ENCODE peak calls at places on chromosomes 2 and 18, in six cellular contexts. I is ELR; O is HFFc6; U is stimulated activated CD4-positive, alpha-beta T cell treated with anti-CD3 and anti-CD28 coated beads, TNF-alpha, amount 100 ng/mL, for 24 hours; G is activated naive CD4-positive, alpha-beta T cell treated with Interleukin-2 at 50 U/mL for 16 hours; K is GM10248. J is an unnamed sample.
A peak's percentile ranks its signal among the peaks of the same experiment; 100 is the strongest.

GRCh38 chr2:48249093-48249492 is 280.9 kb upstream of the STON1 start:
- DNase-seq in I (peak; percentile 20), O (peak; percentile 4), U (no peak), G (no peak), K (no peak), J (no peak)

GRCh38 chr2:43220982-43221659 is 5.3 kb downstream of the ZFP36L2 start:
- DNase-seq in I (peak; percentile 55), O (peak; percentile 38), U (no peak), G (peak; percentile 37), K (no peak), J (peak; percentile 25)

GRCh38 chr18:69649678-69650077 is 249.0 kb downstream of the DOK6 start:
- DNase-seq in I (no peak), O (no peak), U (no peak), G (no peak), K (no peak), J (no peak)

GRCh38 chr2:181528441-181528840 is 71.3 kb downstream of the ITGA4 start:
- DNase-seq in I (no peak), O (no peak), U (no peak), G (no peak), K (no peak), J (no peak)

GRCh38 chr2:240586919-240587800 is 626 bp downstream of the CAPN10 start:
- DNase-seq in I (peak; percentile 58), O (peak; percentile 5), U (no peak), G (peak; percentile 68), K (peak; percentile 60), J (peak; percentile 80)

GRCh38 chr2:48207201-48207641 is 300.9 kb upstream of the FBXO11 start:
- DNase-seq in I (no peak), O (no peak), U (no peak), G (no peak), K (no peak), J (no peak)

GRCh38 chr2:99066075-99066557 is 75.4 kb upstream of the C2orf15 start:
- DNase-seq in I (peak; percentile 67), O (peak; percentile 57), U (peak; percentile 10), G (no peak), K (peak; percentile 38), J (peak; percentile 81)

GRCh38 chr18:50563376-50563775 is 3.5 kb downstream of the MAPK4 start:
- DNase-seq in I (no peak), O (no peak), U (no peak), G (no peak), K (no peak), J (no peak)

J was measured in MM.1S.